ENCODE peak calls at places on chromosomes 6 and 20, in five cellular contexts. V is GM23338; J is WTC11; U is CD4-positive, alpha-beta T cell; Q is GM10248. F is an unnamed sample.

GRCh38 chr6:133632206-133632605 is 256.7 kb upstream of the TCF21 start:
- DNase-seq in V (no peak), J (no peak), U (no peak), Q (no peak), F (no peak)

GRCh38 chr6:111129003-111129402 is 41.7 kb downstream of the SLC16A10 start:
- DNase-seq in V (no peak), J (no peak), U (no peak), Q (no peak), F (no peak)

GRCh38 chr20:34553366-34553867 is 5.1 kb upstream of the MAP1LC3A start:
- DNase-seq in V (no peak), J (no peak), U (no peak), Q (no peak), F (no peak)

GRCh38 chr20:40670251-40670650 is 18.8 kb downstream of the MAFB start:
- DNase-seq in V (no peak), J (no peak), U (no peak), Q (no peak), F (no peak)

GRCh38 chr6:147693185-147693584 is 184.7 kb downstream of the SAMD5 start:
- DNase-seq in V (no peak), J (no peak), U (no peak), Q (no peak), F (no peak)

GRCh38 chr6:170287371-170287876 is 3.5 kb downstream of the DLL1 start:
- DNase-seq in V (no peak), J (no peak), U (no peak), Q (no peak), F (no peak)

GRCh38 chr6:9482030-9482731 is 932.7 kb downstream of the TFAP2A start:
- DNase-seq in V (peak; percentile 11), J (no peak), U (no peak), Q (no peak), F (no peak)

GRCh38 chr6:75114795-75115194 is 91.1 kb downstream of the COL12A1 start:
- DNase-seq in V (no peak), J (no peak), U (no peak), Q (no peak), F (no peak)

GRCh38 chr6:43978473-43979360 is 148.5 kb downstream of the MRPL14 start:
- DNase-seq in V (no peak), J (no peak), U (no peak), Q (no peak), F (no peak)

GRCh38 chr6:11763460-11764249 is 14.9 kb downstream of the ADTRP start:
- DNase-seq in V (no peak), J (no peak), U (no peak), Q (no peak), F (no peak)

GRCh38 chr20:58892932-58893224 is 40.4 kb downstream of the GNAS start:
- DNase-seq in V (no peak), J (no peak), U (no peak), Q (no peak), F (no peak)

GRCh38 chr20:46423882-46424482 is 17.6 kb upstream of the ELMO2 start:
- DNase-seq in V (no peak), J (no peak), U (no peak), Q (no peak), F (no peak)